ENCODE peak calls at places on chromosomes 3 and 15, in eight cellular contexts. Q, B, O, P, V, I, E and U are unnamed samples.

GRCh38 chr3:119660474-119661150 is at the start of gene POPDC2:
- DNase-seq in B (no peak), Q (no peak), P (no peak), V (no peak), I (peak), E (no peak), O (peak), U (no peak)

GRCh38 chr15:46708226-46708625 is 1009.1 kb upstream of the SEMA6D start:
- DNase-seq in I (no peak), O (no peak), B (no peak), P (no peak), E (no peak), V (peak), Q (no peak), U (no peak)

GRCh38 chr3:50950591-50950990 is 275.9 kb downstream of the DOCK3 start:
- DNase-seq in P (no peak), I (no peak), O (no peak), Q (no peak), E (no peak), B (no peak), V (no peak), U (no peak)

GRCh38 chr15:75653347-75653913 is 5.7 kb downstream of the SNX33 start:
- DNase-seq in O (no peak), P (no peak), V (no peak), E (no peak), B (no peak), I (no peak), Q (no peak), U (no peak)

GRCh38 chr3:133532951-133533350 is 40.5 kb upstream of the CDV3 start:
- DNase-seq in V (no peak), B (no peak), O (peak), P (no peak), Q (no peak), E (no peak), I (peak), U (no peak)

GRCh38 chr15:42159381-42160015 is 3.1 kb upstream of the PLA2G4F start:
- DNase-seq in P (no peak), I (no peak), B (peak), V (no peak), E (no peak), Q (no peak), O (no peak), U (no peak)

GRCh38 chr3:67610458-67610857 is 44.0 kb downstream of the SUCLG2 start:
- DNase-seq in I (peak), E (no peak), O (peak), Q (no peak), P (no peak), V (peak), B (no peak), U (no peak)

GRCh38 chr15:79031821-79032220 is 58.8 kb downstream of the RASGRF1 start:
- DNase-seq in P (no peak), B (no peak), O (no peak), V (no peak), I (no peak), Q (no peak), E (no peak), U (no peak)

GRCh38 chr15:71800190-71800589 is 10.2 kb upstream of the NR2E3 start:
- DNase-seq in E (no peak), Q (no peak), V (no peak), B (no peak), P (no peak), I (no peak), O (no peak), U (no peak)

GRCh38 chr3:64063207-64063981 is 40.1 kb upstream of the PSMD6 start:
- DNase-seq in E (no peak), V (peak), P (no peak), B (no peak), I (peak), Q (no peak), O (no peak), U (no peak)

GRCh38 chr3:193853511-193854219 is 260.7 kb downstream of the OPA1 start:
- DNase-seq in V (no peak), O (no peak), Q (no peak), P (no peak), I (no peak), B (no peak), E (no peak), U (no peak)

GRCh38 chr15:91589360-91589759 is 264.1 kb upstream of the SLCO3A1 start:
- DNase-seq in P (no peak), V (no peak), I (no peak), B (no peak), O (no peak), Q (no peak), E (no peak), U (no peak)

GRCh38 chr3:185350841-185351240 is 12.1 kb upstream of the MAP3K13 start:
- DNase-seq in P (no peak), V (no peak), E (no peak), I (no peak), B (no peak), Q (no peak), O (no peak), U (no peak)

GRCh38 chr3:151753846-151754245 is 20.1 kb downstream of the AADACL2 start:
- DNase-seq in Q (no peak), P (no peak), O (no peak), E (no peak), I (no peak), B (no peak), V (peak), U (no peak)

GRCh38 chr3:127478922-127479321 is 111.6 kb downstream of the TPRA1 start:
- DNase-seq in Q (no peak), V (no peak), O (no peak), B (no peak), E (no peak), I (no peak), P (no peak), U (no peak)

GRCh38 chr3:167783781-167784180 is 48.3 kb downstream of the SERPINI1 start:
- DNase-seq in B (no peak), I (no peak), E (no peak), V (no peak), Q (no peak), P (no peak), O (no peak), U (no peak)

GRCh38 chr3:136752046-136752326 is 192 bp downstream of the STAG1 start:
- DNase-seq in P (no peak), O (no peak), I (no peak), E (no peak), Q (no peak), V (no peak), B (no peak), U (no peak)

GRCh38 chr3:177037241-177037640 is 160.0 kb downstream of the TBL1XR1 start:
- DNase-seq in P (no peak), V (peak), Q (no peak), E (no peak), O (no peak), B (no peak), I (peak), U (no peak)

GRCh38 chr15:64651573-64652260 is 123.7 kb downstream of the RBPMS2 start:
- DNase-seq in B (no peak), Q (no peak), V (peak), P (no peak), I (no peak), E (no peak), O (no peak), U (no peak)

GRCh38 chr3:136671921-136672320 is 80.3 kb downstream of the STAG1 start:
- DNase-seq in O (peak), V (no peak), Q (no peak), B (no peak), I (peak), E (no peak), P (no peak), U (no peak)

GRCh38 chr15:83554558-83554957 is 99.4 kb upstream of the ADAMTSL3 start:
- DNase-seq in I (no peak), O (no peak), V (no peak), P (no peak), E (no peak), B (no peak), Q (no peak), U (no peak)

GRCh38 chr3:16456784-16457415 is 56.6 kb downstream of the RFTN1 start:
- DNase-seq in P (no peak), B (no peak), Q (no peak), E (no peak), I (peak), V (peak), O (peak), U (no peak)

GRCh38 chr15:97023131-97023844 is 692.8 kb downstream of the NR2F2 start:
- DNase-seq in I (peak), O (no peak), P (no peak), B (no peak), Q (no peak), V (peak), E (no peak), U (no peak)

GRCh38 chr3:122092460-122093165 is 37.5 kb downstream of the CD86 start:
- DNase-seq in E (no peak), I (peak), B (no peak), V (peak), P (no peak), Q (no peak), O (peak), U (no peak)

GRCh38 chr15:31485911-31486461 is 159.4 kb downstream of the KLF13 start:
- DNase-seq in I (no peak), O (no peak), P (no peak), Q (no peak), B (peak), V (peak), E (no peak), U (no peak)

GRCh38 chr15:35680951-35681350 is 135.0 kb upstream of the DPH6 start:
- DNase-seq in E (no peak), Q (no peak), V (no peak), O (no peak), I (no peak), P (no peak), B (no peak), U (no peak)

GRCh38 chr3:113968986-113969385 is 21.2 kb downstream of the ZDHHC23 start:
- DNase-seq in Q (no peak), I (peak), V (peak), E (no peak), O (peak), P (no peak), B (no peak), U (no peak)

GRCh38 chr3:113963879-113964278 is 16.1 kb downstream of the ZDHHC23 start:
- DNase-seq in P (no peak), Q (no peak), O (no peak), B (no peak), I (no peak), V (no peak), E (no peak), U (no peak)

DNA sequence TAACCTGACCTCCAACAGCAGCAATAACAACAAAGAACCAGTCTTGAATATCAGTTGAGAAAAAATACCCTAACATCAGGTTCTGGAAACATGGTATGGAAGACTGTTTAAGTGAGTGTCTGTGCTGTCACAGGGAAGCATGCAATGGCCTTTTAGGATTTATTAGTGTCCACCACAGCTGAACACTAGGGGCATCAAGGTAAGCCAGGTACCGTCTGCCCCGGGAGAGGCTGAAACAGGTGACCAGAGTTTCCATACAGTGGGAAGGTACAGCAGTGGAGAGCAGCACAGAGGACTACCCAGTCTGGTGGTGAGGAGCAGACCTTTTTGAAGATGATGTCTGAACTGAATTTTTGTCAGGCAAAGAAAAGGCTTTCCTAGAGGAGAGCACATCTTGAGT is 18.4 kb downstream of the ZDHHC23 start:
- DNase-seq in Q (no peak), V (no peak), P (no peak), I (no peak), O (no peak), E (no peak), B (no peak), U (no peak)
- TF ChIP-seq CTCF in Q (no peak), V (no peak), P (no peak), I (no peak), O (no peak), E (no peak), B (no peak), U (no peak)

DNA sequence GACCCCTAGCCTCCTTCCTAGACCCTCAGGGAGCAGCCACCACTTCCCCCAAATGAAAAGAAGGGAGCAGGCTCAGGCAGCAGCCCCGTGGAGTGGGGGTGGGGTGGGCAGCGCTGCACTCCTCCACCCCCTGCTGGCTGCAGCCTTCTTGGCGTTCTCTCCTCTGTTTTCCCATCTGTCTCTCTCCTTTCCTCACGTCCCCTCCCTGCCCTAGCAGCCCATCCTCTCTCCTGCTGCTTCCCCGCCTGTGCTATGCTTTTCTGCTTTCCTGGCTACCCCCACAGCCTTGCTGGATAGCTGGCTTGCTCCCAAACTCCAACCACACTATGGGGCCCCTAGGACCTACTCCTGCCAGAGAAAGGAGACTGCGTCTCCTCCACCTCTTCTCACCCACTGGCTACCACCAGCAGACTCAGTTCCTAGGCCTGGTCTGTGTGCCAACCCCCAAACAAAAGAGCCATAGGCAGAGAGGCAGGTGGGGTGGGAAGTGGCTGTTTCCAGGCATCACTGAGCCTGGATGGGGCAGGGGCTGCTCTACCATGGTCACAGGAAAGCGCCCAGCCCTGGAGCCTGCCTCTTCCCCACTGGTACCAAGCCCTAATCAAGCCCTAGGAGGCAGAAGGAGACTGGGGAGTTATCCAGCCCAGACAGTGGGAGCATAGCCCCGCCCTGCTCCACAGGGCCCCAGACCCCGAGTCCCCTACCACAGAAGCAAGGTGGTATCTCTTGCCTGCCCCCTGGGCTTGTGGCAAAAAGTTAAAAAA is 3.4 kb upstream of the DISP2 start:
- DNase-seq in P (no peak), B (no peak), V (no peak), Q (no peak), E (no peak), I (peak), O (no peak), U (no peak)
- TF ChIP-seq CTCF in P (no peak), B (no peak), V (peak), Q (no peak), E (peak), I (peak), O (peak), U (peak)

GRCh38 chr3:29152379-29152778 is 128.5 kb upstream of the RBMS3 start:
- DNase-seq in P (no peak), E (no peak), B (no peak), Q (no peak), I (peak), V (no peak), O (no peak), U (no peak)
- TF ChIP-seq CTCF in P (no peak), E (no peak), B (no peak), Q (no peak), I (no peak), V (no peak), O (peak), U (no peak)

GRCh38 chr3:11661052-11661656 is 17.4 kb upstream of the VGLL4 start:
- DNase-seq in V (peak), Q (no peak), P (no peak), E (no peak), I (no peak), B (no peak), O (no peak), U (no peak)

GRCh38 chr3:11660242-11660641 is 16.5 kb upstream of the VGLL4 start:
- DNase-seq in E (no peak), B (peak), O (no peak), Q (no peak), P (no peak), V (no peak), I (no peak), U (no peak)

GRCh38 chr3:11661827-11662226 is 18.1 kb upstream of the VGLL4 start:
- DNase-seq in E (peak), P (no peak), B (no peak), V (peak), Q (no peak), I (peak), O (peak), U (no peak)

GRCh38 chr3:11665331-11665730 is 21.6 kb upstream of the VGLL4 start:
- DNase-seq in Q (no peak), B (no peak), O (no peak), E (no peak), P (no peak), V (no peak), I (no peak), U (no peak)

GRCh38 chr3:11662392-11662990 is 18.8 kb upstream of the VGLL4 start:
- DNase-seq in O (peak), E (peak), I (peak), Q (no peak), B (no peak), P (no peak), V (peak), U (no peak)
- TF ChIP-seq CTCF in O (peak), E (peak), I (peak), Q (no peak), B (no peak), P (peak), V (peak), U (peak)

GRCh38 chr15:89775815-89776214 is 317 bp upstream of the MESP2 start:
- DNase-seq in Q (no peak), I (no peak), O (no peak), V (no peak), E (no peak), P (no peak), B (no peak), U (no peak)

GRCh38 chr15:89777821-89778380 is 1.8 kb downstream of the MESP2 start:
- DNase-seq in P (no peak), E (no peak), B (no peak), I (no peak), O (no peak), V (no peak), Q (no peak), U (no peak)

GRCh38 chr15:89774492-89774891 is 1.6 kb upstream of the MESP2 start:
- DNase-seq in B (no peak), E (no peak), O (no peak), P (no peak), I (no peak), Q (no peak), V (peak), U (no peak)

GRCh38 chr15:89777073-89777820 is 1.1 kb downstream of the MESP2 start:
- DNase-seq in Q (no peak), O (no peak), I (no peak), B (no peak), V (no peak), E (no peak), P (no peak), U (no peak)

DNA sequence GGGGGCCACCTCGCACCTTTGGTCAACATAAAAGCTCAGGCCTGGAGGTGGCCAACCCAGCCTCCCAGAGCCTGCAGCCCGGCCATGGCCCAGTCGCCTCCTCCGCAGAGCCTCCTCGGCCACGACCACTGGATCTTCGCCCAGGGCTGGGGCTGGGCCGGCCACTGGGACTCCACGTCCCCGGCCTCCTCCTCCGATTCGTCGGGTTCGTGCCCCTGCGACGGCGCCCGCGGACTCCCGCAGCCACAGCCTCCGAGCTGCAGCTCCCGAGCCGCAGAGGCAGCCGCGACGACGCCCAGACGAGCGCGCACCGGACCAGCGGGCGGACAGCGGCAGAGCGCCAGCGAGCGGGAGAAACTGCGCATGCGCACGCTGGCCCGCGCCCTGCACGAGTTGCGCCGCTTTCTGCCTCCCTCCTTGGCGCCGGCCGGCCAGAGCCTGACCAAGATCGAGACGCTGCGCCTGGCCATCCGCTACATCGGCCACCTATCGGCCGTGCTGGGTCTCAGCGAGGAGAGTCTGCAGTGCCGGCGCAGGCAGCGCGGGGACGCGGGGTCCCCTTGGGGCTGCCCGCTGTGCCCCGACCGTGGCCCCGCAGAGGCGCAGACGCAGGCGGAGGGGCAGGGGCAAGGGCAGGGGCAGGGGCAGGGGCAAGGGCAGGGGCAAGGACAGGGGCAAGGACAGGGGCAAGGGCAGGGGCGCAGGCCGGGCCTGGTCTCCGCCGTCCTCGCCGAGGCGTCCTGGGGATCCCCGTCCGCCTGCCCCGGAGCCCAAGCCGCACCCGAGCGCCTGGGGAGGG is at the start of gene MESP2:
- DNase-seq in I (peak), Q (peak), V (peak), P (peak), B (peak), E (no peak), O (peak), U (peak)
- TF ChIP-seq CTCF in I (peak), Q (peak), V (no peak), P (no peak), B (peak), E (peak), O (peak), U (peak)

DNA sequence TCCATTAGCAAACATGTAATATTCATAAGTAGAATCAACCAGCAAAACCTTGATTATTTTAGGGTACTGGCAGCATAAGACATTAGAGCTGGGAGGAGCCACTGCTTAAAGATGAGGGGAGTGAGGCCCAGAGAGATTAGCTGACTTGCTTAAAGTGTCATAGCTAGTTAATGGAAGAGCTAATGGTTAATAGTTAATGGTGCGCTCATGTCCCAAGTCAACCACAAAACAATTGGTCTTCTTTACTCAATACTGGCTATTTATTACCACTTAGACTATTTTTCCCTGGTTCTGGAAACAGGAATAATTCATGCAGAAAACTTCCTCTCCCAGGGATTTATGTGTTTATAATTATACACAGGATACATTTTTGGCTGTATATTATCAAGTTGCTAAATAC is 33.1 kb downstream of the EIF4E3 start:
- DNase-seq in E (no peak), P (no peak), B (no peak), I (no peak), V (no peak), Q (no peak), O (no peak), U (no peak)
- TF ChIP-seq CTCF in E (no peak), P (no peak), B (no peak), I (no peak), V (no peak), Q (no peak), O (no peak), U (no peak)